ENCODE peak calls at places on chromosomes 12 and 14, in five cellular contexts. V is H54, T is iris pigment epithelial cell, F is NCI-H748 treated with DMSO at 0.1 percent for 48 hours, S is HFFc6. R is an unnamed sample.

GRCh38 chr12:70354777-70355176 is 11.3 kb upstream of the KCNMB4 start:
- DNase-seq in S (no peak), V (no peak), F (no peak), T (no peak), R (no peak)

GRCh38 chr12:100303831-100304230 is 36.9 kb downstream of the SCYL2 start:
- DNase-seq in F (no peak), V (no peak), S (no peak), T (no peak), R (no peak)

GRCh38 chr12:131592972-131593371 is 117.9 kb upstream of the SFSWAP start:
- DNase-seq in T (no peak), F (no peak), V (no peak), S (no peak), R (no peak)

GRCh38 chr12:90842477-90842876 is 112.5 kb downstream of the CCER1 start:
- DNase-seq in T (no peak), F (no peak), V (no peak), S (no peak), R (no peak)

GRCh38 chr12:95593266-95593871 is 42.1 kb upstream of the USP44 start:
- DNase-seq in V (no peak), T (no peak), S (no peak), F (no peak), R (no peak)

GRCh38 chr14:31745741-31746140 is 184.5 kb downstream of the NUBPL start:
- DNase-seq in V (no peak), S (no peak), F (no peak), T (no peak), R (no peak)

GRCh38 chr14:34966413-34966812 is 16.4 kb upstream of the SRP54 start:
- DNase-seq in F (no peak), T (no peak), V (no peak), S (no peak), R (no peak)

GRCh38 chr12:120783197-120783596 is 57.6 kb downstream of the ACADS start:
- DNase-seq in S (peak), F (no peak), T (peak), V (peak), R (no peak)

GRCh38 chr14:34931206-34931605 is 51.6 kb upstream of the SRP54 start:
- DNase-seq in S (no peak), T (peak), F (no peak), V (no peak), R (peak)

GRCh38 chr12:50174971-50175715 is 8.0 kb upstream of the CERS5 start:
- DNase-seq in S (peak), F (peak), T (peak), V (no peak), R (no peak)

GRCh38 chr14:89349196-89350008 is 67.6 kb downstream of the FOXN3 start:
- DNase-seq in T (no peak), V (no peak), S (no peak), F (peak), R (no peak)

GRCh38 chr12:68376901-68377300 is 44.7 kb upstream of the MDM1 start:
- DNase-seq in T (no peak), V (no peak), S (no peak), F (no peak), R (no peak)

GRCh38 chr12:126708492-126708896 is 1558.5 kb upstream of the TMEM132C start:
- DNase-seq in S (no peak), T (peak), F (no peak), V (no peak), R (no peak)

GRCh38 chr12:69410571-69410970 is 51.0 kb downstream of the YEATS4 start:
- DNase-seq in S (no peak), V (no peak), T (no peak), F (no peak), R (no peak)

GRCh38 chr12:56927281-56927680 is 6.9 kb downstream of the SDR9C7 start:
- DNase-seq in S (no peak), T (no peak), F (no peak), V (no peak), R (no peak)

GRCh38 chr12:70366581-70367267 is 634 bp downstream of the KCNMB4 start:
- DNase-seq in S (no peak), F (peak), T (peak), V (no peak), R (peak)